ENCODE peak calls at places on chromosome 2, in six cellular contexts. O is heart left ventricle, N is MM.1S, L is lower lobe of right lung, Q is testis, W is cardiac muscle cell. Z is an unnamed sample.

GRCh38 chr2:71794611-71795010 is 341.2 kb downstream of the DYSF start:
- DNase-seq in O (no peak), N (no peak), L (no peak), Q (no peak), W (no peak), Z (no peak)

GRCh38 chr2:177585234-177585863 is 192.8 kb downstream of the AGPS start:
- DNase-seq in O (peak), N (no peak), L (no peak), Q (no peak), W (no peak), Z (no peak)

GRCh38 chr2:43276962-43277383 is 50.6 kb upstream of the ZFP36L2 start:
- DNase-seq in O (no peak), N (no peak), L (peak), Q (no peak), W (no peak), Z (no peak)

GRCh38 chr2:85698184-85698879 is 4.2 kb downstream of the GNLY start:
- DNase-seq in O (no peak), N (no peak), L (no peak), Q (no peak), W (no peak), Z (no peak)

GRCh38 chr2:176612736-176613135 is 343.5 kb downstream of the MTX2 start:
- DNase-seq in O (no peak), N (no peak), L (no peak), Q (no peak), W (no peak), Z (no peak)

GRCh38 chr2:108594982-108595464 is 60.8 kb downstream of the LIMS1 start:
- DNase-seq in O (no peak), N (peak), L (no peak), Q (no peak), W (peak), Z (no peak)

GRCh38 chr2:66489433-66489832 is 54.5 kb downstream of the MEIS1 start:
- DNase-seq in O (no peak), N (no peak), L (no peak), Q (no peak), W (peak), Z (no peak)

GRCh38 chr2:195563857-195564512 is 93.0 kb upstream of the SLC39A10 start:
- DNase-seq in O (no peak), N (no peak), L (no peak), Q (no peak), W (no peak), Z (no peak)

GRCh38 chr2:109351164-109351756 is 222.3 kb downstream of the SH3RF3 start:
- DNase-seq in O (peak), N (peak), L (peak), Q (peak), W (no peak), Z (no peak)

GRCh38 chr2:226002438-226002837 is 602.9 kb downstream of the NYAP2 start:
- DNase-seq in O (no peak), N (peak), L (no peak), Q (peak), W (no peak), Z (no peak)

DNA sequence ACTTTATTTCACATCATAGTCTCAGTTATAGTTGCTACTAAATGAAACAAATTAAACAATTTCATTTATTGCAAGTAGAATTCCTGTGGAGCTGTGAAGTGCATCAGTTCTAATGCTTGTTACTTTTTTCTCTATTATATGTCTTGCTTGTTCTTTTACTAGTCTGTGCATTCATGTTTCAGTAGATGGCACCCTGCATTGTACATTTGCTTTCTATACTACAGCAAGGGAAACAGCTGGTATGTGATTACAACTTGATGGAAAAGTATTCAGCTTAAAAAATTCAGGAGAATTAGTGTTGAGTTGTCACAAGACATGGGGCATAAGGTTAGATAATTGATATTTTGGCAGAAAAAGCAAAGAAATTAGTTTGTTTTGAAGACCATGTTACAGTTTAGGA is 72.3 kb downstream of the TANK start:
- DNase-seq in O (no peak), N (no peak), L (no peak), Q (no peak), W (no peak), Z (no peak)
- TF ChIP-seq CTCF in O (no peak), N (no peak), L (no peak), Q (no peak), W (no peak), Z (no peak)

GRCh38 chr2:187857826-187858225 is 303.6 kb upstream of the TFPI start:
- DNase-seq in O (no peak), N (no peak), L (no peak), Q (no peak), W (no peak), Z (no peak)

GRCh38 chr2:187867165-187867564 is 312.9 kb upstream of the TFPI start:
- DNase-seq in O (no peak), N (no peak), L (no peak), Q (no peak), W (no peak), Z (no peak)

GRCh38 chr2:187865025-187865424 is 310.8 kb upstream of the TFPI start:
- DNase-seq in O (no peak), N (no peak), L (no peak), Q (no peak), W (no peak), Z (no peak)

DNA sequence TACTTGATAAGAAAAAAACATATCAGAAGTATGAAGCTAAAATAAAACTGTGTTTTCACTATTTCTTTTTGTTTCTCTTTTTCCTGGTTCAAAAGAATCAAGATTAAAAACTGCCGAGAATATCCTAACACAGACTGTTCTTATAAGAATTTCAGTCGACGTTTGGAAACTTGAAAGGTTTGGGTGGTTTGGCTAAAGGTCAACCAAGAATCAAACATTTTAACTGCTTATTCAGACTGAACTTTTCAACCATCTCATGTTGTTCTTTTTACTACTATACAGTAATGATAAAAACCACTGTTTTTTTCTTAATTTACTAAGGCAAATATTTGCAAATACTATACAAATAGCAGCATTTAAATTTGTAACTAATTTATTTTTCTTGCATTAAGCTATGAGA is 308.5 kb upstream of the TFPI start:
- DNase-seq in O (no peak), N (no peak), L (no peak), Q (no peak), W (no peak), Z (no peak)
- TF ChIP-seq CTCF in O (no peak), N (no peak), L (no peak), Q (no peak), W (no peak), Z (no peak)

DNA sequence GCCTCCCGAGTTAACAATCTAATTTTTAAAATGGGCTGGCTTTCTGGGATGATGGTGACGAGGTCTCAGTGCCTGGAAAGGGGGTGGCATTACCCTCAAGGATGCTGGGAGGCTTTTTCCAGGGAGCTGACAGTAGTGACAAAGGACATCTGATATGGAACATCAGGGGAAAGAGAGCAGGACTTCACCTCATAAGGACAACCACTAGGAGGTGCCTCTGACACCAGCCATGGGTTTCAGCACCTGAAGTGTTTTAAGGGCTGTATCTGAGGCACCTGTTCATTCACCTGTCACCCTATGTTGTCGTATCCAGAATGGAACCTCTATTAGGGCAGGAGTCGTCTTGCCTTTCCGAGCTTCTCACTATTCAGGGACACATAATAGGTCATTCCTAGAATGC is 10.8 kb downstream of the IL36B start:
- DNase-seq in O (no peak), N (peak), L (no peak), Q (no peak), W (no peak), Z (no peak)
- TF ChIP-seq CTCF in O (no peak), N (peak), L (no peak), Q (no peak), W (no peak), Z (no peak)

DNA sequence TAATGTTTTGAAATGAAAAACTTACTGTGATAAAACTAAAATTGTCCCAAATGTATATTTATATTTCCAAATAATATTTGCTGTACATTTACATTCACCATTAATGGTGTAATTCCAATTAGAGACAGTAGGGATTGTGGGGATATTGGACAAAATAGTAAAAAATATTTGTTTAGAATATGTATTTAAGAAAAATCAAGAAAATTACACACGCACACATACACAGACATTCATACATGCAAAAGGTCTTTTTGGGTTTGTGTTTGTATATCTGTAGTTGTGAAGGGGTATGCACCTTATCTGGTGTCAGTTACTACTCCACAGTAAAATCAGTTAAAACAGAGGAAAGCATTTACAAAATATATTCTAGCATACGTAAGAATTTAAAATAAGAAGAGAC is 435.9 kb upstream of the ZNF804A start:
- DNase-seq in O (no peak), N (no peak), L (no peak), Q (no peak), W (no peak), Z (no peak)
- TF ChIP-seq CTCF in O (no peak), N (no peak), L (no peak), Q (no peak), W (no peak), Z (peak)

GRCh38 chr2:48383055-48383454 is 146.9 kb upstream of the STON1 start:
- DNase-seq in O (no peak), N (no peak), L (no peak), Q (no peak), W (no peak), Z (no peak)
- TF ChIP-seq CTCF in O (no peak), N (no peak), L (no peak), Q (no peak), W (no peak), Z (no peak)

GRCh38 chr2:15881120-15881433 is 59.3 kb upstream of the MYCN start:
- DNase-seq in O (no peak), N (no peak), L (no peak), Q (no peak), W (no peak), Z (no peak)
- TF ChIP-seq CTCF in O (no peak), N (no peak), L (no peak), Q (no peak), W (no peak), Z (no peak)

Z was measured in mesothelial cell of epicardium.